ENCODE peak calls at places on chromosomes 7 and 10, in ten cellular contexts. One of them, this sample, is unnamed.

GRCh38 chr7:124992881-124993562 is 63.4 kb upstream of the POT1 start:
- DNase-seq in dorsolateral prefrontal cortex: no peak
- DNase-seq in AG08395: peak; percentile 37
- DNase-seq in cerebellar nuclear complex: no peak
- DNase-seq in A549: peak; percentile 6
- DNase-seq in immature natural killer cell: no peak
- DNase-seq in GF-D8: no peak
- DNase-seq in AG09309: peak; percentile 11
- DNase-seq in Daoy: peak; percentile 72
- DNase-seq in activated naive CD4-positive, alpha-beta T cell treated with Interleukin-2 at 50 U/mL for 16 hours: no peak
- DNase-seq in this sample: no peak

GRCh38 chr7:129644634-129645230 is 33.2 kb downstream of the NRF1 start:
- DNase-seq in dorsolateral prefrontal cortex: no peak
- DNase-seq in AG08395: peak; percentile 38
- DNase-seq in cerebellar nuclear complex: no peak
- DNase-seq in A549: no peak
- DNase-seq in immature natural killer cell: no peak
- DNase-seq in GF-D8: peak; percentile 36
- DNase-seq in AG09309: no peak
- DNase-seq in Daoy: peak; percentile 57
- DNase-seq in activated naive CD4-positive, alpha-beta T cell treated with Interleukin-2 at 50 U/mL for 16 hours: no peak
- DNase-seq in this sample: no peak

GRCh38 chr7:29352041-29352440 is 157.5 kb downstream of the CHN2 start:
- DNase-seq in dorsolateral prefrontal cortex: no peak
- DNase-seq in AG08395: no peak
- DNase-seq in cerebellar nuclear complex: no peak
- DNase-seq in A549: no peak
- DNase-seq in immature natural killer cell: no peak
- DNase-seq in GF-D8: no peak
- DNase-seq in AG09309: no peak
- DNase-seq in Daoy: no peak
- DNase-seq in activated naive CD4-positive, alpha-beta T cell treated with Interleukin-2 at 50 U/mL for 16 hours: no peak
- DNase-seq in this sample: no peak

GRCh38 chr7:50204576-50204975 is 99.9 kb upstream of the IKZF1 start:
- DNase-seq in dorsolateral prefrontal cortex: no peak
- DNase-seq in AG08395: no peak
- DNase-seq in cerebellar nuclear complex: no peak
- DNase-seq in A549: no peak
- DNase-seq in immature natural killer cell: no peak
- DNase-seq in GF-D8: no peak
- DNase-seq in AG09309: no peak
- DNase-seq in Daoy: no peak
- DNase-seq in activated naive CD4-positive, alpha-beta T cell treated with Interleukin-2 at 50 U/mL for 16 hours: no peak
- DNase-seq in this sample: no peak

GRCh38 chr10:22002531-22003110 is 909 bp downstream of the DNAJC1 start:
- DNase-seq in dorsolateral prefrontal cortex: no peak
- DNase-seq in AG08395: peak; percentile 38
- DNase-seq in cerebellar nuclear complex: no peak
- DNase-seq in A549: no peak
- DNase-seq in immature natural killer cell: peak; percentile 72
- DNase-seq in GF-D8: no peak
- DNase-seq in AG09309: no peak
- DNase-seq in Daoy: peak; percentile 18
- DNase-seq in activated naive CD4-positive, alpha-beta T cell treated with Interleukin-2 at 50 U/mL for 16 hours: no peak
- DNase-seq in this sample: no peak

GRCh38 chr10:69728335-69728861 is 73.3 kb upstream of the COL13A1 start:
- DNase-seq in dorsolateral prefrontal cortex: no peak
- DNase-seq in AG08395: no peak
- DNase-seq in cerebellar nuclear complex: no peak
- DNase-seq in A549: no peak
- DNase-seq in immature natural killer cell: no peak
- DNase-seq in GF-D8: no peak
- DNase-seq in AG09309: no peak
- DNase-seq in Daoy: peak; percentile 79
- DNase-seq in activated naive CD4-positive, alpha-beta T cell treated with Interleukin-2 at 50 U/mL for 16 hours: no peak
- DNase-seq in this sample: no peak

GRCh38 chr10:5927306-5927705 is 37.3 kb downstream of the FBH1 start:
- DNase-seq in dorsolateral prefrontal cortex: no peak
- DNase-seq in AG08395: peak; percentile 82
- DNase-seq in cerebellar nuclear complex: no peak
- DNase-seq in A549: no peak
- DNase-seq in immature natural killer cell: no peak
- DNase-seq in GF-D8: no peak
- DNase-seq in AG09309: no peak
- DNase-seq in Daoy: no peak
- DNase-seq in activated naive CD4-positive, alpha-beta T cell treated with Interleukin-2 at 50 U/mL for 16 hours: no peak
- DNase-seq in this sample: no peak

GRCh38 chr7:128242661-128243060 is 1.6 kb downstream of the LEP start:
- DNase-seq in dorsolateral prefrontal cortex: no peak
- DNase-seq in AG08395: no peak
- DNase-seq in cerebellar nuclear complex: no peak
- DNase-seq in A549: no peak
- DNase-seq in immature natural killer cell: no peak
- DNase-seq in GF-D8: no peak
- DNase-seq in AG09309: no peak
- DNase-seq in Daoy: no peak
- DNase-seq in activated naive CD4-positive, alpha-beta T cell treated with Interleukin-2 at 50 U/mL for 16 hours: no peak
- DNase-seq in this sample: no peak

GRCh38 chr7:39749717-39750116 is 126.3 kb downstream of the RALA start:
- DNase-seq in dorsolateral prefrontal cortex: no peak
- DNase-seq in AG08395: no peak
- DNase-seq in cerebellar nuclear complex: no peak
- DNase-seq in A549: no peak
- DNase-seq in immature natural killer cell: no peak
- DNase-seq in GF-D8: no peak
- DNase-seq in AG09309: no peak
- DNase-seq in Daoy: no peak
- DNase-seq in activated naive CD4-positive, alpha-beta T cell treated with Interleukin-2 at 50 U/mL for 16 hours: no peak
- DNase-seq in this sample: no peak

GRCh38 chr7:74101061-74101681 is 17.6 kb downstream of the LIMK1 start:
- DNase-seq in dorsolateral prefrontal cortex: no peak
- DNase-seq in AG08395: peak; percentile 65
- DNase-seq in cerebellar nuclear complex: no peak
- DNase-seq in A549: no peak
- DNase-seq in immature natural killer cell: no peak
- DNase-seq in GF-D8: no peak
- DNase-seq in AG09309: no peak
- DNase-seq in Daoy: no peak
- DNase-seq in activated naive CD4-positive, alpha-beta T cell treated with Interleukin-2 at 50 U/mL for 16 hours: no peak
- DNase-seq in this sample: no peak

GRCh38 chr7:99289185-99289584 is 16.5 kb downstream of the MYH16 start:
- DNase-seq in dorsolateral prefrontal cortex: no peak
- DNase-seq in AG08395: no peak
- DNase-seq in cerebellar nuclear complex: no peak
- DNase-seq in A549: no peak
- DNase-seq in immature natural killer cell: no peak
- DNase-seq in GF-D8: no peak
- DNase-seq in AG09309: no peak
- DNase-seq in Daoy: no peak
- DNase-seq in activated naive CD4-positive, alpha-beta T cell treated with Interleukin-2 at 50 U/mL for 16 hours: no peak
- DNase-seq in this sample: no peak

GRCh38 chr10:99694171-99694570 is 34.9 kb downstream of the ENTPD7 start:
- DNase-seq in dorsolateral prefrontal cortex: no peak
- DNase-seq in AG08395: peak; percentile 55
- DNase-seq in cerebellar nuclear complex: no peak
- DNase-seq in A549: no peak
- DNase-seq in immature natural killer cell: no peak
- DNase-seq in GF-D8: no peak
- DNase-seq in AG09309: no peak
- DNase-seq in Daoy: no peak
- DNase-seq in activated naive CD4-positive, alpha-beta T cell treated with Interleukin-2 at 50 U/mL for 16 hours: no peak
- DNase-seq in this sample: no peak

GRCh38 chr10:31121797-31122586 is 90.3 kb upstream of the ZNF438 start:
- DNase-seq in dorsolateral prefrontal cortex: no peak
- DNase-seq in AG08395: peak; percentile 31
- DNase-seq in cerebellar nuclear complex: no peak
- DNase-seq in A549: no peak
- DNase-seq in immature natural killer cell: no peak
- DNase-seq in GF-D8: no peak
- DNase-seq in AG09309: no peak
- DNase-seq in Daoy: no peak
- DNase-seq in activated naive CD4-positive, alpha-beta T cell treated with Interleukin-2 at 50 U/mL for 16 hours: no peak
- DNase-seq in this sample: no peak